ENCODE peak calls at places on chromosomes 16 and 17, in eight cellular contexts. C is adrenal gland, Q is sigmoid colon, Y is foreskin fibroblast, B is A549, D is NB4, P is GM06990, Z is SK-N-SH. G is an unnamed sample.

GRCh38 chr17:72110231-72110952 is 10.4 kb upstream of the SOX9 start:
- DNase-seq in P (no peak), Z (no peak), B (no peak), C (no peak), Q (no peak), D (no peak), Y (no peak), G (no peak)

GRCh38 chr17:45826919-45827628 is 17.6 kb upstream of the SPPL2C start:
- DNase-seq in B (no peak), Z (peak), Y (no peak), P (no peak), Q (no peak), D (no peak), C (no peak), G (no peak)

GRCh38 chr17:28716740-28717577 is 709 bp downstream of the RAB34 start:
- DNase-seq in P (peak), D (no peak), Q (peak), Y (peak), C (peak), Z (no peak), B (no peak), G (no peak)

GRCh38 chr17:31722251-31723056 is 136.6 kb downstream of the COPRS start:
- DNase-seq in C (peak), Y (no peak), Z (no peak), P (no peak), Q (no peak), D (peak), B (no peak), G (no peak)

GRCh38 chr16:1206786-1207185 is 18.3 kb downstream of the TPSG1 start:
- DNase-seq in D (no peak), Q (no peak), Y (no peak), B (no peak), C (no peak), P (no peak), Z (no peak), G (no peak)

GRCh38 chr17:72984925-72985322 is 107.6 kb downstream of the SLC39A11 start:
- DNase-seq in D (no peak), Y (no peak), B (no peak), C (no peak), Z (no peak), Q (no peak), P (no peak), G (no peak)

GRCh38 chr17:40520991-40521453 is 19.6 kb upstream of the TNS4 start:
- DNase-seq in Z (no peak), C (no peak), P (no peak), Y (no peak), Q (peak), D (no peak), B (no peak), G (no peak)

GRCh38 chr16:27452569-27453475 is 50.8 kb downstream of the IL21R start:
- DNase-seq in D (no peak), B (no peak), C (no peak), Y (no peak), P (peak), Q (no peak), Z (no peak), G (peak)

GRCh38 chr16:70635356-70636016 is 10.9 kb upstream of the IL34 start:
- DNase-seq in B (no peak), C (no peak), P (no peak), Q (no peak), D (no peak), Z (no peak), Y (peak), G (no peak)

GRCh38 chr16:1770328-1771071 is 843 bp downstream of the NME3 start:
- DNase-seq in Y (no peak), Z (peak), C (peak), B (no peak), Q (peak), P (peak), D (no peak), G (peak)

GRCh38 chr17:1766382-1767135 is 4.7 kb downstream of the SERPINF1 start:
- DNase-seq in P (no peak), Y (no peak), Q (no peak), C (no peak), Z (peak), B (no peak), D (no peak), G (no peak)

GRCh38 chr17:44398692-44399691 is 9.5 kb upstream of the ITGA2B start:
- DNase-seq in B (no peak), P (no peak), Y (no peak), Q (no peak), D (no peak), C (no peak), Z (no peak), G (no peak)

GRCh38 chr17:33519692-33520091 is 226.6 kb upstream of the ASIC2 start:
- DNase-seq in B (no peak), Y (no peak), P (no peak), Q (no peak), Z (no peak), C (no peak), D (no peak), G (no peak)

GRCh38 chr17:21539146-21539545 is 153.2 kb upstream of the KCNJ18 start:
- DNase-seq in Z (no peak), Q (no peak), Y (no peak), C (no peak), B (no peak), P (no peak), D (no peak), G (no peak)

GRCh38 chr17:44971776-44972483 is 3.8 kb upstream of the C1QL1 start:
- DNase-seq in Z (no peak), D (no peak), P (no peak), C (no peak), Y (peak), B (no peak), Q (no peak), G (peak)

GRCh38 chr16:86953631-86954465 is 363.3 kb downstream of the C16orf95 start:
- DNase-seq in P (no peak), Z (no peak), C (peak), D (no peak), B (no peak), Q (peak), Y (no peak), G (no peak)

GRCh38 chr17:31415640-31416502 is 24.4 kb downstream of the RAB11FIP4 start:
- DNase-seq in B (no peak), Q (no peak), C (no peak), D (no peak), P (no peak), Y (no peak), Z (no peak), G (no peak)

GRCh38 chr17:65417406-65418221 is 143.8 kb downstream of the AXIN2 start:
- DNase-seq in C (no peak), P (no peak), Z (no peak), Y (peak), D (no peak), B (no peak), Q (no peak), G (no peak)

GRCh38 chr17:42543190-42544079 is 7.4 kb downstream of the NAGLU start:
- DNase-seq in B (no peak), Y (no peak), Z (no peak), Q (no peak), D (no peak), P (no peak), C (no peak), G (no peak)

GRCh38 chr16:85391175-85391707 is 221.9 kb upstream of the GSE1 start:
- DNase-seq in C (peak), Z (no peak), P (no peak), Y (no peak), D (no peak), B (no peak), Q (peak), G (no peak)

GRCh38 chr16:73126453-73126853 is 78.5 kb upstream of the ZFHX3 start:
- DNase-seq in C (peak), Q (peak), B (no peak), P (no peak), Z (no peak), D (peak), Y (peak), G (no peak)

GRCh38 chr17:40458001-40458791 is 14.9 kb downstream of the IGFBP4 start:
- DNase-seq in Y (peak), D (no peak), C (no peak), P (no peak), Q (peak), Z (peak), B (no peak), G (no peak)

GRCh38 chr17:52470553-52470952 is 312.0 kb upstream of the CA10 start:
- DNase-seq in P (no peak), D (no peak), Y (no peak), Q (no peak), C (no peak), B (no peak), Z (no peak), G (no peak)

GRCh38 chr17:39617100-39617445 is 9.4 kb upstream of the NEUROD2 start:
- DNase-seq in C (no peak), D (no peak), Z (no peak), Q (no peak), B (no peak), Y (no peak), P (no peak), G (no peak)

GRCh38 chr17:45386180-45386579 is 46.5 kb downstream of the ARHGAP27 start:
- DNase-seq in Y (no peak), Z (no peak), D (no peak), B (no peak), Q (no peak), C (no peak), P (no peak), G (no peak)

GRCh38 chr17:60353773-60354172 is 38.2 kb downstream of the USP32 start:
- DNase-seq in C (no peak), B (no peak), Q (no peak), P (no peak), D (no peak), Y (no peak), Z (no peak), G (no peak)

GRCh38 chr17:78112508-78113471 is 15.8 kb downstream of the TMC6 start:
- DNase-seq in P (peak), B (peak), C (peak), D (peak), Z (peak), Q (peak), Y (peak), G (peak)

GRCh38 chr17:78117027-78117981 is 11.3 kb downstream of the TMC6 start:
- DNase-seq in Y (no peak), C (no peak), P (peak), B (no peak), Z (peak), D (no peak), Q (no peak), G (no peak)

GRCh38 chr17:78113804-78114785 is 14.5 kb downstream of the TMC6 start:
- DNase-seq in P (peak), C (no peak), D (peak), Q (no peak), Y (no peak), B (no peak), Z (no peak), G (peak)

GRCh38 chr17:78116411-78116810 is 12.1 kb downstream of the TMC6 start:
- DNase-seq in Q (no peak), Y (no peak), P (no peak), C (no peak), Z (no peak), B (no peak), D (no peak), G (no peak)

GRCh38 chr17:78114831-78115723 is 13.5 kb downstream of the TMC6 start:
- DNase-seq in B (no peak), Y (no peak), D (no peak), Q (no peak), P (no peak), C (no peak), Z (peak), G (no peak)
- TF ChIP-seq CTCF in B (no peak), Y (no peak), D (no peak), Q (no peak), P (no peak), C (no peak), Z (no peak), G (no peak)

DNA sequence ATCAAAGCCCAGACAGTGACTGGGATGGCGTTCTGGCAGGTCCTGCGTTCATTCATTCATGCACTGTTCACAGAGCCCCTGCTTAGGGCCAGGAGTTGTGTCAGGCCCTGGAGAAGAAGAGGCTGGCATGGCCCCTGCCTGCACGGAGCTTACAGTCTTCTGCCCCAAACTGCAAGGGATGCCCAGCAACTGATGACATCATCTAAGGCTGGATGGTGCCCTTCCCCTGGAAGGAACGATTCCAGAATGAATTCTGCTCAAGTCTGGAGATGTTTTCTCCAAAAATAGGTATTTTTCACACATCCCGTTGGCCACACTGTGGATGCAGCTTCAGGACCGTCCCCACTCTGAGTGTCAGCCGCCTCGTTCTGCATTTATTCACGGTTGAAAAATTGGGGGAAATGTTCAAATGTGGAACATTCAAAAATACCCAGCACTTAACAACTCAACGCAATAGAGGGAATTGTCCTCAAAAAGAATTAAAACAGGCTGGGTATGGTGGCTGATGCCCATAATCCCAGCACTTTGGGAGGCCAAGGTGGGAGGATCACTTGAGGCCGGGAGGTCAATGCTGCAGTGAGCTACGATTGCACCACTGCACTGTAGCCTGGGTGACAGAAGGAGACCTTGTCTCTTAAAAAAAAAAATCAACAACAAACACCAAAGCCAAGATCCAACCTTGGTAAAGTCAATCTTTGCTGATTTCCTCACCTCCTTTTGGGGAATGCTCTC is 23.8 kb upstream of the CACNG5 start:
- DNase-seq in C (no peak), Z (no peak), Y (no peak), Q (peak), D (no peak), B (no peak), P (no peak), G (no peak)
- H3K4me3 ChIP-seq in C (no peak), Z (no peak), Y (no peak), Q (no peak), D (no peak), B (no peak), P (no peak), G (no peak)

GRCh38 chr17:37081287-37081686 is 132.5 kb downstream of the AATF start:
- DNase-seq in Y (no peak), Q (no peak), P (no peak), B (no peak), D (peak), C (no peak), Z (no peak), G (no peak)
- TF ChIP-seq CTCF in Y (no peak), Q (no peak), P (no peak), B (no peak), D (no peak), C (no peak), Z (no peak), G (no peak)

GRCh38 chr17:78977681-78977943 is 2.1 kb downstream of the LGALS3BP start:
- DNase-seq in Z (no peak), Q (no peak), Y (no peak), C (no peak), D (no peak), B (no peak), P (no peak), G (no peak)

GRCh38 chr17:78980624-78980972 is 875 bp upstream of the LGALS3BP start:
- DNase-seq in Z (no peak), B (no peak), P (no peak), Y (no peak), D (no peak), C (no peak), Q (no peak), G (no peak)

GRCh38 chr17:78979780-78980623 is at the start of gene LGALS3BP:
- DNase-seq in B (peak), Q (peak), C (peak), Y (no peak), Z (peak), D (peak), P (no peak), G (no peak)

GRCh38 chr17:78976907-78977680 is 2.6 kb downstream of the LGALS3BP start:
- DNase-seq in B (no peak), Q (no peak), C (no peak), Y (no peak), Z (no peak), D (peak), P (no peak), G (no peak)

GRCh38 chr17:78977992-78978973 is 1.4 kb downstream of the LGALS3BP start:
- DNase-seq in Z (peak), Q (no peak), P (no peak), C (peak), D (no peak), Y (no peak), B (no peak), G (no peak)
- H3K4me3 ChIP-seq in Z (peak), Q (no peak), P (no peak), C (no peak), D (no peak), Y (no peak), B (no peak), G (no peak)

DNA sequence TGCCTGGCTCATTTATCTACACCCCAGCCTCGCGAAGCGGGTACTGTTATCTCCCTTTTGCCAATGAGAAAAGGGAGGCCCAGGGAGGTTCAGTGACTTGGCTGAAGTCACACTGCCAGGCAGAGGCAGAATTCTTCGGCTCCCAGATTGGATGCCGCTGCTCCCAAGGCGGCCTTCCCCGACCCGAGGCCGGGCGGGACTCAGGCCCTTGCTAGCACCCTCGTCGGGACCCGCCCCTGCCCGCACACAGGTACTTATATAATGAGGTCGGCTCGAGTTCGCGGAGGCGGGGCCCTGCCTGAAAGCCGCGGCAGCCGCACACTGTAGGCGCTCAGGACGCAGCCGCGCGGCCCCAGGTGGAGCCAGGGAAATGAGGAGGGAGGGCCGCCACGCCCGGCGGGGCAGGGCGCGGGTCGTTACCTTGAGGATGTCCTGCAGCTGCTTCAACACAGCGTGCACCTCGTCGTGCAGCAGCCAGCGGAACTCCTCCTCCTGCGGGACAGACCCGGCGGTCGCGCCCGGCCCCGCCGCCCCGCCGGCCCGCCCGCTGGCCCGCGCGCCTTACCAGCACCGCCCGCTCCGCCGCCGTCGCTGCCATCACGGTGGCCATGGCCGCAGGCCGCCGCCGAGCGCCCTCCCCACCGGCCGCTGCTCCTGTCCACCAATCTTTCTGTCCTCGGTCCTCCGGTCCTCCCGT is at the start of gene ROGDI:
- DNase-seq in P (peak), D (peak), Y (peak), B (peak), Q (peak), Z (no peak), C (peak), G (peak)
- TF ChIP-seq CTCF in P (no peak), D (no peak), Y (no peak), B (no peak), Q (no peak), Z (no peak), C (no peak), G (no peak)